ENCODE peak calls at places on chromosome 20, in seven cellular contexts. E is HEK293T, J is WTC11, N is GM12878, S is HepG2, Z is H1, F is K562. P is an unnamed sample.
A peak's percentile ranks its signal among the peaks of the same experiment; 100 is the strongest.

GRCh38 chr20:35616465-35617396 is 1.1 kb downstream of the SPAG4 start:
- DNase-seq in Z (no peak), F (peak; percentile 87), J (peak; percentile 87), E (peak; percentile 75), N (peak; percentile 98), S (peak; percentile 100), P (peak; percentile 99)

GRCh38 chr20:63114693-63115069 is 101.2 kb downstream of the YTHDF1 start:
- DNase-seq in J (no peak), F (no peak), Z (no peak), S (no peak), N (no peak), E (no peak), P (no peak)

GRCh38 chr20:51417245-51417560 is 125.3 kb downstream of the NFATC2 start:
- DNase-seq in J (no peak), S (no peak), N (no peak), E (no peak), Z (no peak), F (no peak), P (no peak)

GRCh38 chr20:62051901-62052255 is 13.8 kb downstream of the TAF4 start:
- DNase-seq in N (no peak), S (no peak), J (no peak), F (no peak), Z (no peak), E (no peak), P (no peak)

GRCh38 chr20:58700121-58700780 is 7.7 kb downstream of the NPEPL1 start:
- DNase-seq in N (no peak), S (no peak), F (no peak), Z (no peak), E (no peak), J (peak; percentile 6), P (no peak)

GRCh38 chr20:62212309-62212708 is 7.8 kb downstream of the HRH3 start:
- DNase-seq in Z (no peak), J (no peak), N (no peak), S (no peak), E (no peak), F (no peak), P (no peak)

GRCh38 chr20:1215386-1216170 is 10.3 kb upstream of the RAD21L1 start:
- DNase-seq in N (no peak), Z (no peak), E (no peak), S (no peak), F (peak; percentile 48), J (no peak), P (no peak)

GRCh38 chr20:34537651-34538050 is 20.9 kb upstream of the MAP1LC3A start:
- DNase-seq in N (no peak), E (no peak), F (no peak), S (no peak), J (no peak), Z (no peak), P (no peak)

GRCh38 chr20:17077030-17077429 is 149.8 kb upstream of the PCSK2 start:
- DNase-seq in F (no peak), Z (no peak), N (no peak), J (no peak), E (no peak), S (no peak), P (no peak)

GRCh38 chr20:34459209-34459608 is 57.0 kb upstream of the DYNLRB1 start:
- DNase-seq in N (no peak), J (no peak), Z (no peak), F (no peak), E (no peak), S (no peak), P (no peak)

GRCh38 chr20:2817891-2818595 is 1.9 kb downstream of the TMEM239 start:
- DNase-seq in Z (no peak), J (no peak), N (no peak), F (no peak), S (no peak), E (no peak), P (no peak)

GRCh38 chr20:63924241-63924640 is 29.3 kb downstream of the DNAJC5 start:
- DNase-seq in Z (no peak), N (no peak), F (no peak), S (no peak), J (no peak), E (no peak), P (no peak)

GRCh38 chr20:16106191-16106849 is 466.9 kb downstream of the KIF16B start:
- DNase-seq in N (no peak), Z (no peak), J (no peak), E (no peak), F (no peak), S (peak; percentile 27), P (no peak)

GRCh38 chr20:60269571-60270162 is 311.4 kb downstream of the CDH26 start:
- DNase-seq in F (no peak), Z (no peak), J (no peak), E (no peak), N (no peak), S (no peak), P (no peak)

GRCh38 chr20:34472246-34472925 is 43.8 kb upstream of the DYNLRB1 start:
- DNase-seq in J (no peak), F (peak; percentile 30), E (peak; percentile 9), S (no peak), Z (no peak), N (no peak), P (peak; percentile 75)

GRCh38 chr20:34016736-34017135 is 23.0 kb downstream of the RALY start:
- DNase-seq in Z (no peak), E (no peak), N (no peak), J (no peak), S (no peak), F (no peak), P (no peak)

GRCh38 chr20:44863661-44864060 is 21.8 kb upstream of the YWHAB start:
- DNase-seq in S (no peak), J (no peak), E (no peak), N (no peak), F (no peak), Z (no peak), P (no peak)

GRCh38 chr20:50121858-50122271 is 8.9 kb upstream of the UBE2V1 start:
- DNase-seq in S (no peak), F (peak; percentile 75), J (no peak), E (peak; percentile 42), Z (no peak), N (no peak), P (no peak)

GRCh38 chr20:14521016-14521415 is 183.6 kb upstream of the FLRT3 start:
- DNase-seq in Z (no peak), S (no peak), E (no peak), F (no peak), J (no peak), N (no peak), P (no peak)

GRCh38 chr20:20375862-20376261 is 8.0 kb downstream of the INSM1 start:
- DNase-seq in S (no peak), F (no peak), N (no peak), J (no peak), Z (no peak), E (no peak), P (no peak)

GRCh38 chr20:62822788-62823651 is 6.2 kb downstream of the COL9A3 start:
- DNase-seq in F (peak; percentile 80), J (peak; percentile 71), N (no peak), Z (no peak), E (peak; percentile 82), S (peak; percentile 98), P (peak; percentile 85)

GRCh38 chr20:38754924-38755323 is 6.7 kb downstream of the ACTR5 start:
- DNase-seq in J (no peak), S (no peak), E (no peak), N (no peak), F (no peak), Z (no peak), P (no peak)

GRCh38 chr20:38752029-38752428 is 3.8 kb downstream of the ACTR5 start:
- DNase-seq in N (no peak), E (no peak), S (no peak), F (no peak), J (no peak), Z (no peak), P (no peak)

GRCh38 chr20:38748097-38748862 is at the start of gene ACTR5:
- DNase-seq in Z (no peak), F (peak; percentile 96), E (peak; percentile 95), N (peak; percentile 76), S (peak; percentile 86), J (peak; percentile 97), P (peak; percentile 74)

GRCh38 chr20:38748863-38749153 is 548 bp downstream of the ACTR5 start:
- DNase-seq in S (no peak), F (no peak), N (no peak), E (no peak), J (no peak), Z (no peak), P (peak; percentile 22)

GRCh38 chr20:38751360-38751976 is 3.2 kb downstream of the ACTR5 start:
- DNase-seq in F (peak; percentile 36), N (no peak), S (peak; percentile 52), Z (no peak), J (no peak), E (peak; percentile 37), P (peak; percentile 27)
- TF ChIP-seq SP1 in F (no peak), N (no peak), S (no peak), Z (no peak), J (no peak), E (no peak), P (no peak)

DNA sequence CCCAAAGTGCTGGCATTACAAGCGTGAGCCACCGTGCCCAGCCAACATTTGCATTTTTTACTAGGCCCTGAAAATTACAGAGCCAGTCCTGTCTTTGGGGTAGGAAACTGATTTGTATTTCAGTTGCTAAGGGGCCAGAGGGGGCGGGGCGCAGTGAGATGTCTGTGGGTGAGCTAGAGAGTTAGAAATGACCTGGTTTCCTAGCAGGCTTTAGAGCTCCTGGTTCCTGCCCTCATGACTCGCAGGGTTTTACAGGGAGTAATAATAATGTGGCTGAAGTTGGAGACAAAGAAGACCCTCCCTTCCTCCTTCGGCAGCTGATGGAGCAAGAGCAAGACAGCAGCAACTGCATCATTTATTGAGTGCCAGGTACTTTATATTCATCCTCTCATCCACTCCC is 131.5 kb downstream of the TFAP2C start:
- DNase-seq in Z (no peak), S (no peak), F (no peak), E (no peak), N (no peak), J (no peak), P (no peak)
- TF ChIP-seq SP1 in Z (no peak), S (no peak), F (no peak), E (no peak), N (no peak), J (no peak), P (no peak)

GRCh38 chr20:10388571-10388970 is 45.5 kb downstream of the MKKS start:
- DNase-seq in N (no peak), Z (no peak), S (no peak), F (no peak), J (no peak), E (no peak), P (no peak)
- TF ChIP-seq SP1 in N (no peak), Z (no peak), S (no peak), F (no peak), J (no peak), E (no peak), P (no peak)

GRCh38 chr20:29298271-29298590 is 1959.2 kb upstream of the DEFB115 start:
- DNase-seq in F (no peak), S (no peak), N (no peak), E (no peak), J (no peak), Z (no peak), P (no peak)

GRCh38 chr20:29298759-29299613 is 1958.5 kb upstream of the DEFB115 start:
- DNase-seq in N (no peak), J (no peak), E (no peak), S (no peak), F (no peak), Z (no peak), P (no peak)

GRCh38 chr20:29300579-29301551 is 1956.6 kb upstream of the DEFB115 start:
- DNase-seq in J (no peak), S (no peak), Z (no peak), N (no peak), E (no peak), F (no peak), P (no peak)

GRCh38 chr20:29301624-29302259 is 1955.7 kb upstream of the DEFB115 start:
- DNase-seq in J (no peak), Z (no peak), N (no peak), F (no peak), E (no peak), S (no peak), P (no peak)

GRCh38 chr20:29299811-29300578 is 1957.5 kb upstream of the DEFB115 start:
- DNase-seq in E (no peak), S (no peak), N (no peak), J (no peak), Z (no peak), F (no peak), P (no peak)
- TF ChIP-seq SP1 in E (no peak), S (no peak), N (no peak), J (no peak), Z (no peak), F (no peak), P (no peak)

P was measured in HCT116.